ENCODE peak calls at places on chromosomes 6 and 20, in eight cellular contexts. F, R, D, H, V, G, S and O are unnamed samples.

GRCh38 chr6:156351346-156351966 is 425.7 kb upstream of the ARID1B start:
- DNase-seq in F (no peak), R (no peak), D (no peak), H (no peak), V (no peak), G (no peak), S (no peak), O (no peak)

GRCh38 chr6:137705166-137706064 is 161.6 kb upstream of the TNFAIP3 start:
- DNase-seq in F (peak; percentile 71), R (peak; percentile 67), D (peak; percentile 47), H (peak; percentile 63), V (peak; percentile 88), G (peak; percentile 33), S (peak; percentile 70), O (peak; percentile 69)

GRCh38 chr20:38617011-38617829 is 15.6 kb downstream of the ARHGAP40 start:
- DNase-seq in F (peak; percentile 33), R (no peak), D (no peak), H (peak; percentile 36), V (no peak), G (peak; percentile 34), S (no peak), O (no peak)

GRCh38 chr6:132461958-132462357 is 51.0 kb downstream of the STX7 start:
- DNase-seq in F (no peak), R (no peak), D (no peak), H (no peak), V (no peak), G (no peak), S (no peak), O (no peak)

GRCh38 chr6:152094992-152095592 is 287.6 kb downstream of the ESR1 start:
- DNase-seq in F (peak; percentile 45), R (peak; percentile 88), D (peak; percentile 89), H (peak; percentile 100), V (peak; percentile 83), G (peak; percentile 89), S (peak; percentile 97), O (peak; percentile 47)

GRCh38 chr20:57501461-57502330 is 23.2 kb downstream of the CTCFL start:
- DNase-seq in F (no peak), R (no peak), D (no peak), H (no peak), V (no peak), G (no peak), S (no peak), O (no peak)

GRCh38 chr6:55180258-55180657 is 5.9 kb downstream of the HCRTR2 start:
- DNase-seq in F (no peak), R (no peak), D (no peak), H (no peak), V (no peak), G (no peak), S (no peak), O (no peak)

GRCh38 chr20:48025661-48026060 is 240.4 kb upstream of the SULF2 start:
- DNase-seq in F (no peak), R (no peak), D (no peak), H (no peak), V (no peak), G (no peak), S (no peak), O (no peak)

GRCh38 chr6:40931927-40932326 is 107.1 kb downstream of the UNC5CL start:
- DNase-seq in F (no peak), R (no peak), D (no peak), H (peak; percentile 78), V (no peak), G (no peak), S (peak; percentile 50), O (no peak)

GRCh38 chr6:107264357-107264831 is 149.1 kb upstream of the BEND3 start:
- DNase-seq in F (peak; percentile 91), R (no peak), D (no peak), H (peak; percentile 89), V (no peak), G (peak; percentile 78), S (peak; percentile 73), O (no peak)

GRCh38 chr20:57089701-57090144 is 176.7 kb downstream of the BMP7 start:
- DNase-seq in F (peak; percentile 63), R (peak; percentile 62), D (peak; percentile 70), H (peak; percentile 5), V (peak; percentile 22), G (peak; percentile 61), S (peak; percentile 7), O (peak; percentile 78)

GRCh38 chr20:21100590-21101452 is 5.3 kb downstream of the LINC00237 start:
- DNase-seq in F (no peak), R (no peak), D (no peak), H (peak; percentile 2), V (no peak), G (no peak), S (peak; percentile 10), O (no peak)

GRCh38 chr6:95687839-95688238 is 110.5 kb downstream of the MANEA start:
- DNase-seq in F (no peak), R (no peak), D (no peak), H (no peak), V (no peak), G (no peak), S (no peak), O (no peak)

GRCh38 chr6:53312355-53312754 is 36.4 kb downstream of the ELOVL5 start:
- DNase-seq in F (no peak), R (no peak), D (no peak), H (no peak), V (no peak), G (no peak), S (no peak), O (no peak)

GRCh38 chr6:119620846-119621570 is 271.4 kb upstream of the MAN1A1 start:
- DNase-seq in F (no peak), R (no peak), D (no peak), H (peak; percentile 88), V (no peak), G (no peak), S (no peak), O (no peak)

GRCh38 chr6:151240036-151240685 is 394 bp downstream of the AKAP12 start:
- DNase-seq in F (no peak), R (peak; percentile 48), D (peak; percentile 80), H (peak; percentile 64), V (peak; percentile 94), G (peak; percentile 73), S (peak; percentile 73), O (peak; percentile 36)

GRCh38 chr6:2885967-2886731 is 17.0 kb downstream of the SERPINB9 start:
- DNase-seq in F (no peak), R (no peak), D (no peak), H (no peak), V (no peak), G (no peak), S (no peak), O (no peak)

GRCh38 chr20:58531063-58531462 is 15.9 kb upstream of the APCDD1L start:
- DNase-seq in F (no peak), R (no peak), D (no peak), H (no peak), V (no peak), G (no peak), S (no peak), O (no peak)
- H3K9me3 ChIP-seq in F (peaks cover 25% of the 10 kb centered on the region), R (peaks cover 25% of the 10 kb centered on the region), D (peaks cover 55% of the 10 kb centered on the region), H (peaks cover 8% of the 10 kb centered on the region), V (no peaks in the 10 kb centered on the region), G (peaks cover 54% of the 10 kb centered on the region), S (peaks cover 1% of the 10 kb centered on the region), O (peaks cover 38% of the 10 kb centered on the region)

DNA sequence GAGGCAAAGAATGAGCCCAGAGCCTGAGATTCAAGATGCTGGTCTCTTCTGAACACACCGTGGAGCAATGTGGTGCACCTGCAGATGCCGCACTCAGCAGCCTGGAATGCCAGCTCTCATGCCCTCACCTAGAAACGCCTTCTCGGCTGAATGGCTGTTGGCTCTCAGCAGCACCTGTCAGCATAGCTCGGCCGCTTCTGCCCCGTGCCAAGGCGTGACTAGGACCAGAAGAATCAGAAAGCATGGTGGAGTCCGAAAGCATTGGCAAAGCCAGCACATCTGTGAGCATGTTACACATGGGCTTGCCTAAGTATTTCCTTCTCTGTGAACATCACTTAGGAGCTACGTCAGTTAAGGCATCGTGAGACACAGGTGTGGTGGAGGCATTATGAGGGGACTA is 140.8 kb downstream of the MAP3K4 start:
- DNase-seq in F (no peak), R (no peak), D (no peak), H (no peak), V (no peak), G (no peak), S (no peak), O (no peak)
- TF ChIP-seq POLR2A in F (no peak), R (no peak), D (no peak), H (no peak), V (no peak), G (no peak), S (no peak), O (no peak)

GRCh38 chr20:145877-146276 is 3.5 kb downstream of the DEFB126 start:
- DNase-seq in F (no peak), R (no peak), D (no peak), H (no peak), V (no peak), G (no peak), S (no peak), O (no peak)
- H3K9me3 ChIP-seq in F (no peaks in the 10 kb centered on the region), R (no peaks in the 10 kb centered on the region), D (no peaks in the 10 kb centered on the region), H (no peaks in the 10 kb centered on the region), V (no peaks in the 10 kb centered on the region), G (no peaks in the 10 kb centered on the region), S (no peaks in the 10 kb centered on the region), O (no peaks in the 10 kb centered on the region)

GRCh38 chr6:42453027-42453648 is 1.4 kb upstream of the TRERF1 start:
- DNase-seq in F (peak; percentile 21), R (peak; percentile 78), D (peak; percentile 92), H (peak; percentile 90), V (peak; percentile 90), G (peak; percentile 76), S (peak; percentile 52), O (peak; percentile 85)

GRCh38 chr6:42450314-42451145 is 1.2 kb downstream of the TRERF1 start:
- DNase-seq in F (no peak), R (peak; percentile 30), D (no peak), H (peak; percentile 33), V (peak; percentile 39), G (no peak), S (no peak), O (no peak)

GRCh38 chr6:42452171-42453026 is 673 bp upstream of the TRERF1 start:
- DNase-seq in F (no peak), R (peak; percentile 66), D (peak; percentile 73), H (peak; percentile 76), V (peak; percentile 80), G (peak; percentile 86), S (peak; percentile 64), O (peak; percentile 77)

GRCh38 chr6:42451146-42451594 is 556 bp downstream of the TRERF1 start:
- DNase-seq in F (no peak), R (no peak), D (no peak), H (no peak), V (no peak), G (no peak), S (peak; percentile 15), O (no peak)

DNA sequence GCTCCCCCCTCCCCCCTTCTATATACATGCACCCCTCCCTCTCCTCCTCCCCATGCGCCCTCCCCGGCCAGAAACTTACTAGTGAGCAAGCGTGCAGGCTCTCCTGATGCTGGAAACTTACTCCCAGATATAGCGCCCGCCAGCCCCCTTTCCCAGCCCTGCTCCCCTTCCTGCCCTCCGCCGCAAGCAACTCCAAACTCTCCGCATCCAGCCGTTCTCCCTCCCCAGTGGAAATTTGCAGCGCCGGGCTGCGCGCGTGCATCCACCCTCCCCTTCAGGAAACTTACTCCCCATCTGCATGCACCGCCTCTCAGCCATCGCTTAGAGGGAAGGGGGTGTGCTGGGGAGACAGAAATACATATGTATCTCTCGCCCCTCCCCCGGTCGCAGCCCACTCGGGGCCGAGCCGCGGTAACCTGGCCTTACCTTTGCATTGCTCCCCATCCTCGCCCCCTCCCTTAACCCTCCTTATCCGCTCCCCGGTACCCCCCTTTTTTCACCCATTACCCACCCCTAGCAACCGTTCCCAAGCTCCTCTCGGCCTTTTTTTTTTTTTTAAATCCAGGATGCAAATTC is at the start of gene TRERF1:
- DNase-seq in F (no peak), R (peak; percentile 47), D (peak; percentile 52), H (peak; percentile 81), V (peak; percentile 58), G (peak; percentile 74), S (peak; percentile 30), O (peak; percentile 51)
- TF ChIP-seq POLR2A in F (no peak), R (no peak), D (no peak), H (no peak), V (no peak), G (peak; percentile 29), S (no peak), O (no peak)